ENCODE peak calls at places on chromosome 17, in ten cellular contexts. S, L, H, F, A, I, B, N, G and Z are unnamed samples.

GRCh38 chr17:52287611-52288010 is 129.1 kb upstream of the CA10 start:
- DNase-seq in S (no peak), A (no peak), N (no peak), I (no peak), F (no peak), L (no peak), G (no peak), H (no peak), B (no peak), Z (no peak)

GRCh38 chr17:79981661-79982101 is 54.0 kb downstream of the TBC1D16 start:
- DNase-seq in S (no peak), A (no peak), B (no peak), L (no peak), I (no peak), H (no peak), G (no peak), F (no peak), N (no peak), Z (no peak)

GRCh38 chr17:39622380-39623006 is 4.3 kb upstream of the PPP1R1B start:
- DNase-seq in F (no peak), G (no peak), H (no peak), S (peak), N (no peak), L (no peak), I (no peak), A (no peak), B (peak), Z (no peak)

GRCh38 chr17:81865733-81866439 is 5.3 kb downstream of the ARHGDIA start:
- DNase-seq in N (no peak), H (no peak), F (no peak), L (peak), A (no peak), G (no peak), I (no peak), S (no peak), B (no peak), Z (no peak)

GRCh38 chr17:17151962-17152361 is 54.2 kb downstream of the PLD6 start:
- DNase-seq in H (peak), B (peak), N (no peak), S (no peak), F (no peak), L (peak), A (peak), G (peak), I (peak), Z (peak)

GRCh38 chr17:59746849-59747445 is 39.5 kb downstream of the VMP1 start:
- DNase-seq in I (no peak), A (no peak), B (no peak), S (peak), N (no peak), F (no peak), L (no peak), H (peak), G (no peak), Z (no peak)

GRCh38 chr17:79968116-79968515 is 67.6 kb downstream of the TBC1D16 start:
- DNase-seq in G (no peak), L (no peak), B (peak), H (no peak), A (no peak), N (no peak), I (no peak), S (no peak), F (no peak), Z (no peak)

GRCh38 chr17:81371910-81372760 is 23.1 kb upstream of the BAHCC1 start:
- DNase-seq in S (peak), F (no peak), H (peak), G (no peak), I (peak), A (no peak), B (no peak), N (no peak), L (peak), Z (no peak)

GRCh38 chr17:879546-879945 is 97.4 kb downstream of the MRM3 start:
- DNase-seq in N (peak), L (peak), B (peak), A (peak), H (peak), I (peak), F (no peak), G (peak), S (peak), Z (peak)

GRCh38 chr17:44628234-44629188 is 27.8 kb upstream of the MEIOC start:
- DNase-seq in N (no peak), L (no peak), F (no peak), G (peak), H (peak), I (peak), B (no peak), S (peak), A (no peak), Z (no peak)

GRCh38 chr17:71180801-71181385 is 939.9 kb upstream of the SOX9 start:
- DNase-seq in F (no peak), S (no peak), L (peak), G (no peak), H (no peak), B (no peak), A (peak), I (no peak), N (no peak), Z (peak)

GRCh38 chr17:55451203-55451641 is 29.6 kb upstream of the MMD start:
- DNase-seq in I (no peak), F (no peak), B (no peak), G (no peak), L (no peak), N (no peak), A (peak), H (peak), S (no peak), Z (no peak)

GRCh38 chr17:32940706-32941390 is 12.9 kb downstream of the TMEM98 start:
- DNase-seq in A (no peak), L (no peak), S (no peak), N (no peak), B (no peak), G (no peak), I (no peak), H (no peak), F (no peak), Z (no peak)

GRCh38 chr17:77914440-77915254 is 43.9 kb upstream of the TNRC6C start:
- DNase-seq in I (no peak), S (peak), H (no peak), A (no peak), N (no peak), L (no peak), G (no peak), F (no peak), B (no peak), Z (peak)

GRCh38 chr17:41415833-41416335 is 8.5 kb downstream of the KRT37 start:
- DNase-seq in F (no peak), I (no peak), L (no peak), A (peak), B (no peak), S (no peak), N (no peak), G (no peak), H (no peak), Z (no peak)

GRCh38 chr17:7633093-7633492 is 3.2 kb downstream of the SHBG start:
- DNase-seq in B (no peak), A (no peak), L (no peak), F (no peak), S (peak), I (no peak), N (no peak), G (no peak), H (no peak), Z (no peak)

GRCh38 chr17:7634384-7634783 is 4.4 kb downstream of the SHBG start:
- DNase-seq in G (no peak), L (no peak), H (peak), A (peak), S (peak), B (no peak), N (no peak), I (peak), F (no peak), Z (no peak)

GRCh38 chr17:7631398-7632380 is 1.8 kb downstream of the SHBG start:
- DNase-seq in N (no peak), I (peak), L (no peak), A (no peak), S (no peak), G (no peak), H (no peak), F (no peak), B (no peak), Z (no peak)

GRCh38 chr17:7629939-7630571 is at the start of gene SHBG:
- DNase-seq in L (no peak), H (no peak), G (no peak), A (no peak), I (no peak), N (no peak), S (no peak), F (no peak), B (no peak), Z (no peak)

DNA sequence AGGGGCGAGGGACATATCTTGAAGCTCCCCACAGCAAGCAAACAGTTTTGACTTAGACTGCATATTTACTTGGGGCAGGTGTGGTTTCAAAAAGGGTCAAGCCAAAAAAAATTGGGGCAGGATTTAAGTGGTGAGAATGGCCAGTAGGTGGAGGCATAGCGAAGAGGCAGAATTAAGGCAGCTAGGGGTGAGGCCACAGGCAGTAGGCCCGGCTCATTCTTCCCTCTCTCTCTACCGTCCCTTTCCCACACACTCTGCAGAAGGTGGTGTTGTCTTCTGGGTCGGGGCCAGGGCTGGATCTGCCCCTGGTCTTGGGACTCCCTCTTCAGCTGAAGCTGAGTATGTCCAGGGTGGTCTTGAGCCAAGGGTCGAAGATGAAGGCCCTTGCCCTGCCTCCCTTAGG is 2.6 kb downstream of the SHBG start:
- DNase-seq in A (no peak), I (no peak), F (no peak), G (no peak), N (no peak), B (no peak), S (peak), H (peak), L (peak), Z (no peak)
- TF ChIP-seq CTCF in A (peak), I (peak), F (peak), G (peak), N (peak), B (no peak), S (peak), H (peak), L (peak), Z (peak)

GRCh38 chr17:68169840-68170239 is 78.0 kb upstream of the AMZ2 start:
- DNase-seq in A (no peak), B (no peak), H (no peak), S (no peak), N (no peak), F (no peak), L (no peak), G (no peak), I (no peak), Z (no peak)
- H3K4me3 ChIP-seq in A (no peak), B (no peak), H (no peak), S (peak), N (no peak), F (no peak), L (no peak), G (no peak), I (no peak), Z (no peak)

GRCh38 chr17:76852843-76853242 is 15.4 kb upstream of the MGAT5B start:
- DNase-seq in I (no peak), L (no peak), A (no peak), H (no peak), S (no peak), N (no peak), B (no peak), G (no peak), F (no peak), Z (no peak)

GRCh38 chr17:76845524-76845923 is 22.7 kb upstream of the MGAT5B start:
- DNase-seq in A (peak), G (no peak), F (no peak), N (no peak), B (no peak), S (no peak), H (no peak), I (no peak), L (no peak), Z (no peak)

GRCh38 chr17:76847031-76847430 is 21.2 kb upstream of the MGAT5B start:
- DNase-seq in L (no peak), I (no peak), G (no peak), H (no peak), S (no peak), A (no peak), N (no peak), F (no peak), B (no peak), Z (no peak)

GRCh38 chr17:76844846-76845245 is 23.4 kb upstream of the MGAT5B start:
- DNase-seq in B (no peak), L (no peak), H (no peak), S (no peak), N (no peak), A (no peak), F (no peak), I (no peak), G (no peak), Z (no peak)

GRCh38 chr17:76848670-76849069 is 19.5 kb upstream of the MGAT5B start:
- DNase-seq in G (no peak), F (no peak), B (no peak), H (no peak), S (no peak), A (no peak), L (no peak), N (no peak), I (no peak), Z (no peak)
- TF ChIP-seq CTCF in G (no peak), F (no peak), B (no peak), H (no peak), S (no peak), A (no peak), L (no peak), N (no peak), I (no peak), Z (no peak)

GRCh38 chr17:8152981-8153549 is 861 bp upstream of the PER1 start:
- DNase-seq in A (no peak), H (no peak), B (peak), L (no peak), G (no peak), F (no peak), I (peak), S (no peak), N (no peak), Z (no peak)

GRCh38 chr17:8153550-8153956 is 1.3 kb upstream of the PER1 start:
- DNase-seq in A (peak), N (no peak), S (peak), H (peak), I (peak), G (peak), L (peak), B (peak), F (no peak), Z (peak)

GRCh38 chr17:8155341-8156173 is 3.4 kb upstream of the PER1 start:
- DNase-seq in L (no peak), A (no peak), F (no peak), I (no peak), H (no peak), G (no peak), B (no peak), S (peak), N (no peak), Z (no peak)

GRCh38 chr17:8154608-8155152 is 2.5 kb upstream of the PER1 start:
- DNase-seq in H (no peak), S (no peak), I (no peak), L (no peak), B (no peak), A (no peak), F (no peak), N (no peak), G (no peak), Z (no peak)

GRCh38 chr17:8153957-8154607 is 1.9 kb upstream of the PER1 start:
- DNase-seq in N (peak), A (peak), B (peak), G (peak), L (peak), H (peak), F (peak), S (peak), I (peak), Z (peak)
- H3K4me3 ChIP-seq in N (peak), A (peak), B (peak), G (peak), L (peak), H (no peak), F (peak), S (peak), I (peak), Z (peak)